ENCODE peak calls at places on chromosomes 5 and 9, in six cellular contexts. O is prostate gland, G is activated T-helper 1 cell treated with Interleukin-2 at 50 U/mL for 16 hours, D is spleen, C is left kidney, Q is NCI-H1417. Z is an unnamed sample.
A peak's percentile ranks its signal among the peaks of the same experiment; 100 is the strongest.

GRCh38 chr9:72871685-72872084 is 81.2 kb downstream of the ALDH1A1 start:
- DNase-seq in C (peak; percentile 40), Q (peak; percentile 69), D (no peak), O (no peak), G (no peak), Z (no peak)

GRCh38 chr5:177123789-177124485 is 9.6 kb upstream of the NSD1 start:
- DNase-seq in D (peak; percentile 75), G (no peak), O (no peak), C (no peak), Q (no peak), Z (no peak)

GRCh38 chr9:85215416-85215815 is 526.3 kb downstream of the AGTPBP1 start:
- DNase-seq in C (no peak), D (no peak), Q (no peak), O (no peak), G (no peak), Z (no peak)

GRCh38 chr5:59126665-59127354 is 543.9 kb downstream of the RAB3C start:
- DNase-seq in Q (no peak), D (no peak), O (no peak), C (peak; percentile 81), G (no peak), Z (no peak)

GRCh38 chr9:126514037-126514821 is 99.5 kb upstream of the LMX1B start:
- DNase-seq in Q (peak; percentile 80), G (peak; percentile 39), O (no peak), C (peak; percentile 86), D (peak; percentile 94), Z (peak; percentile 58)

GRCh38 chr5:143213851-143214363 is 189.6 kb downstream of the NR3C1 start:
- DNase-seq in O (no peak), G (no peak), Q (no peak), C (no peak), D (no peak), Z (no peak)

GRCh38 chr5:56128166-56128565 is 105.0 kb downstream of the ANKRD55 start:
- DNase-seq in Q (no peak), G (no peak), D (no peak), C (no peak), O (no peak), Z (no peak)

GRCh38 chr5:111494350-111494999 is 17.9 kb downstream of the STARD4 start:
- DNase-seq in G (no peak), Q (peak; percentile 51), C (no peak), O (no peak), D (no peak), Z (no peak)

GRCh38 chr5:124725040-124725434 is 21.4 kb downstream of the ZNF608 start:
- DNase-seq in O (no peak), Q (no peak), C (no peak), D (no peak), G (no peak), Z (no peak)

GRCh38 chr9:28915256-28915930 is 1342.1 kb upstream of the C9orf72 start:
- DNase-seq in O (no peak), G (no peak), D (no peak), C (no peak), Q (no peak), Z (no peak)

GRCh38 chr5:99033014-99033931 is 104.5 kb upstream of the CHD1 start:
- DNase-seq in G (no peak), C (no peak), O (no peak), Q (no peak), D (no peak), Z (no peak)

GRCh38 chr5:53923969-53924876 is 363.8 kb downstream of the NDUFS4 start:
- DNase-seq in C (peak; percentile 82), G (no peak), D (no peak), Q (no peak), O (no peak), Z (no peak)

GRCh38 chr9:22415941-22416691 is 30.5 kb upstream of the DMRTA1 start:
- DNase-seq in G (no peak), D (no peak), Q (no peak), C (no peak), O (no peak), Z (no peak)